ENCODE peak calls at places on chromosomes 7 and 10, in five cellular contexts. Y is IMR-90, U is GM12878, F is SK-N-SH, I is K562. L is an unnamed sample.

GRCh38 chr7:151045262-151045661 is 3.1 kb upstream of the ASIC3 start:
- DNase-seq in Y (no peak), U (no peak), F (no peak), I (no peak), L (no peak)

GRCh38 chr10:61179734-61180133 is 235.7 kb upstream of the RHOBTB1 start:
- DNase-seq in Y (no peak), U (no peak), F (no peak), I (no peak), L (no peak)

GRCh38 chr7:127976722-127977121 is 54.5 kb downstream of the LRRC4 start:
- DNase-seq in Y (no peak), U (no peak), F (no peak), I (no peak), L (no peak)

GRCh38 chr10:31467791-31468535 is 148.9 kb downstream of the ZEB1 start:
- DNase-seq in Y (no peak), U (no peak), F (no peak), I (no peak), L (peak; percentile 69)

GRCh38 chr10:18238875-18239485 is 98.8 kb downstream of the CACNB2 start:
- DNase-seq in Y (peak; percentile 70), U (no peak), F (peak; percentile 46), I (peak; percentile 16), L (no peak)

GRCh38 chr10:95284807-95285206 is 6.0 kb downstream of the PDLIM1 start:
- DNase-seq in Y (no peak), U (no peak), F (no peak), I (no peak), L (no peak)

GRCh38 chr7:142853739-142854504 is 954 bp upstream of the EPHB6 start:
- DNase-seq in Y (peak; percentile 39), U (no peak), F (peak; percentile 92), I (peak; percentile 77), L (peak; percentile 49)

GRCh38 chr7:126996659-126997058 is 256.1 kb downstream of the GRM8 start:
- DNase-seq in Y (no peak), U (no peak), F (no peak), I (no peak), L (no peak)

GRCh38 chr7:5699951-5700384 is 81.5 kb downstream of the RNF216 start:
- DNase-seq in Y (peak; percentile 41), U (peak; percentile 97), F (no peak), I (no peak), L (no peak)

GRCh38 chr7:143909863-143910262 is 7.9 kb upstream of the TCAF1 start:
- DNase-seq in Y (peak; percentile 8), U (no peak), F (no peak), I (no peak), L (no peak)

GRCh38 chr10:29141761-29142160 is 147.1 kb upstream of the LYZL1 start:
- DNase-seq in Y (no peak), U (no peak), F (peak; percentile 53), I (no peak), L (no peak)

GRCh38 chr7:74619235-74619860 is 38.2 kb upstream of the GTF2I start:
- DNase-seq in Y (no peak), U (no peak), F (no peak), I (no peak), L (no peak)

GRCh38 chr10:92291921-92292860 is 1.2 kb downstream of the MARCHF5 start:
- DNase-seq in Y (peak; percentile 57), U (peak; percentile 37), F (peak; percentile 59), I (peak; percentile 49), L (no peak)

GRCh38 chr10:92757066-92757716 is 67.4 kb downstream of the HHEX start:
- DNase-seq in Y (peak; percentile 82), U (peak; percentile 75), F (no peak), I (peak; percentile 38), L (peak; percentile 54)

GRCh38 chr10:114801411-114801813 is 20.2 kb upstream of the FHIP2A start:
- DNase-seq in Y (no peak), U (no peak), F (no peak), I (no peak), L (no peak)

GRCh38 chr10:47334627-47335026 is 12.4 kb downstream of the GDF2 start:
- DNase-seq in Y (no peak), U (no peak), F (no peak), I (no peak), L (no peak)

GRCh38 chr7:8103282-8103681 is 134.7 kb downstream of the GLCCI1 start:
- DNase-seq in Y (no peak), U (no peak), F (no peak), I (no peak), L (no peak)

GRCh38 chr10:45034301-45034700 is 33.6 kb downstream of the ZNF22 start:
- DNase-seq in Y (no peak), U (no peak), F (no peak), I (no peak), L (no peak)

GRCh38 chr7:73833251-73833919 is 2.6 kb downstream of the CLDN4 start:
- DNase-seq in Y (no peak), U (no peak), F (no peak), I (peak; percentile 50), L (no peak)

GRCh38 chr7:152312316-152312715 is 123.5 kb downstream of the KMT2C start:
- DNase-seq in Y (peak; percentile 64), U (no peak), F (no peak), I (no peak), L (no peak)

GRCh38 chr7:1533569-1534329 is 3.2 kb downstream of the MAFK start:
- DNase-seq in Y (peak; percentile 95), U (no peak), F (peak; percentile 77), I (peak; percentile 49), L (no peak)

GRCh38 chr7:7424151-7424873 is 111.4 kb downstream of the COL28A1 start:
- DNase-seq in Y (peak; percentile 67), U (peak; percentile 37), F (peak; percentile 62), I (peak; percentile 21), L (peak; percentile 19)

GRCh38 chr10:21516270-21517131 is 9.0 kb downstream of the SKIDA1 start:
- DNase-seq in Y (peak; percentile 78), U (no peak), F (peak; percentile 67), I (peak; percentile 53), L (peak; percentile 83)

GRCh38 chr7:27147211-27148030 is at the start of gene HOXA6:
- DNase-seq in Y (peak; percentile 67), U (no peak), F (peak; percentile 47), I (no peak), L (peak; percentile 56)

GRCh38 chr7:27148776-27149641 is 1.4 kb upstream of the HOXA6 start:
- DNase-seq in Y (no peak), U (no peak), F (no peak), I (no peak), L (peak; percentile 46)

GRCh38 chr7:27149817-27150567 is 2.4 kb downstream of the HOXA3 start:
- DNase-seq in Y (no peak), U (no peak), F (no peak), I (no peak), L (no peak)

GRCh38 chr7:27146491-27147210 is 923 bp downstream of the HOXA6 start:
- DNase-seq in Y (no peak), U (no peak), F (peak; percentile 29), I (no peak), L (peak; percentile 38)

GRCh38 chr7:27148031-27148775 is 629 bp upstream of the HOXA6 start:
- DNase-seq in Y (no peak), U (no peak), F (peak; percentile 36), I (no peak), L (peak; percentile 57)
- H3K27me3 ChIP-seq in Y (no peaks in the 10 kb centered on the region), U (peaks cover 13% of the 10 kb centered on the region), F (peaks cover 100% of the 10 kb centered on the region), I (peaks cover 92% of the 10 kb centered on the region), L (peaks cover 100% of the 10 kb centered on the region)

DNA sequence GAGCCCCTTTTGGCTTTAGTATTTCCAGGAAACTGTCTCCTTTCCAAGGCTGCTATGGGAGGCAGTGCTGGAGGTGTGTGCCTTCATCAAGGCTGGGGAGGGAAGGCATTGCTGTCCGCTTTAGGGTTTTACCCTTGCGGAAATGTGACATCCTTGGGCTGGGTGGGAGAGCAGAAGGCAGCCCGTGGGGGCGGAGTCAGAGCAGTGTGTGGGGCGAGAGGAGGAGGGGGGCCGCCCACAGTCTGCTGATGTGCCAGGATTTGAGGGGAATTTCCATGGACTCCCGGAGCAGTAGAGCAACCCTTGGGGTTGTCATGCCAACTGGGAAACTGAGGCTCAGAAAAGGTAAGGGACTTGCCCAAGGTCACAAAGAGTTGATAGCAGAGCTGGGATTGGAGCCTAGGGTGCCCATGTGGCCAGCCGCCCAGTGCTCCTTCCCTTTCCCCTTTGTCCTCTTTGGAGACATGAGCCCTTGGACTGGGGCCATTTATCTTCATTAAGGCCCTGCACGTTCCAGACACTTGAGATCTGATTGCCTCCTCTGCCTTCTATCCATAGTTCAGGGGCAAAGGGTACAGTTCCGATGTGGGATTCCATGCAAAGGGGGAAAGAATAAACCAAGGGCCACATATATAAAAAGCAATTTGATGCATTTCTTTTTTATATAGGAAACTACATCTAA is 22.2 kb downstream of the TSPAN15 start:
- DNase-seq in Y (no peak), U (no peak), F (no peak), I (no peak), L (no peak)
- TF ChIP-seq USF2 in Y (no peak), U (no peak), F (no peak), I (no peak), L (no peak)

GRCh38 chr7:108451296-108451848 is 4.9 kb downstream of the NRCAM start:
- DNase-seq in Y (no peak), U (no peak), F (no peak), I (no peak), L (no peak)

GRCh38 chr7:108449577-108449920 is 6.7 kb downstream of the NRCAM start:
- DNase-seq in Y (no peak), U (no peak), F (no peak), I (no peak), L (no peak)

GRCh38 chr7:108452707-108453106 is 3.5 kb downstream of the NRCAM start:
- DNase-seq in Y (peak; percentile 40), U (no peak), F (peak; percentile 61), I (peak; percentile 54), L (no peak)

GRCh38 chr7:108448777-108449576 is 7.3 kb downstream of the NRCAM start:
- DNase-seq in Y (no peak), U (no peak), F (peak; percentile 22), I (no peak), L (no peak)

DNA sequence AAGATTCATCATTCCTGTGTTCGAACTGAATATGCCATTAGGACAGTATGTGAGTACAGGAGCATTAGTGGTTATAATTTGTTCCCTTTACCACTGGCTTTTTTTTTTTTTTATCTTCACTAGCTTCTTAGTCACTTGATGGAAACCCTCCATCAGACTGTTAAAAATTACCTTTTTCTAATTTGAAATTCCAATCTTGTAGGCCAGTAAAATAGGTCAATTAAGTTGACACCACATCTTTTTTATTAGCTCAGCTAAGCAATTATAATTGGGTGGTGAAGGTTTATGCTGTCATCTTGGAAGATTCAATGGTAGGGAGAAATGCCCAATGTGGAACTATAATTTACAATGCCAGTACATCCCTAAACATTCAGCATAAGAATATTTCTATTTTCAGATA is 6.1 kb downstream of the NRCAM start:
- DNase-seq in Y (no peak), U (no peak), F (no peak), I (no peak), L (no peak)
- H3K27me3 ChIP-seq in Y (peaks cover 25% of the 10 kb centered on the region), U (peaks cover 3% of the 10 kb centered on the region), F (peaks cover 24% of the 10 kb centered on the region), I (peaks cover 25% of the 10 kb centered on the region), L (peaks cover 15% of the 10 kb centered on the region)

GRCh38 chr7:50828801-50829200 is 46.1 kb upstream of the GRB10 start:
- DNase-seq in Y (no peak), U (no peak), F (no peak), I (no peak), L (no peak)

GRCh38 chr7:50822716-50823115 is 40.0 kb upstream of the GRB10 start:
- DNase-seq in Y (peak; percentile 50), U (no peak), F (no peak), I (no peak), L (no peak)

GRCh38 chr7:50827281-50827680 is 44.6 kb upstream of the GRB10 start:
- DNase-seq in Y (no peak), U (no peak), F (no peak), I (no peak), L (no peak)

GRCh38 chr7:50824882-50825281 is 42.2 kb upstream of the GRB10 start:
- DNase-seq in Y (no peak), U (no peak), F (no peak), I (no peak), L (no peak)

GRCh38 chr7:50826371-50827172 is 43.9 kb upstream of the GRB10 start:
- DNase-seq in Y (peak; percentile 87), U (no peak), F (no peak), I (no peak), L (no peak)
- TF ChIP-seq USF2 in Y (peak; percentile 63), U (no peak), F (no peak), I (no peak), L (no peak)

L was measured in H1.